ENCODE peak calls at places on chromosomes 11 and 22, in four cellular contexts. R, E, I and B are unnamed samples.

GRCh38 chr11:65417702-65418430 is 4.7 kb upstream of the NEAT1 start:
- DNase-seq in R (no peak), E (no peak), I (peak; percentile 68), B (peak; percentile 74)

GRCh38 chr11:13052130-13052541 is 43.0 kb downstream of the RASSF10 start:
- DNase-seq in E (no peak), I (no peak), R (no peak), B (no peak)

GRCh38 chr22:50302564-50302963 is 4.9 kb downstream of the PLXNB2 start:
- DNase-seq in I (no peak), R (no peak), E (no peak), B (no peak)

GRCh38 chr11:127071606-127072005 is 71.0 kb upstream of the KIRREL3 start:
- DNase-seq in R (no peak), I (no peak), E (no peak), B (no peak)

GRCh38 chr11:13694115-13694514 is 25.6 kb downstream of the FAR1 start:
- DNase-seq in R (no peak), I (no peak), E (no peak), B (no peak)

GRCh38 chr11:73961321-73961720 is 10.5 kb downstream of the DNAJB13 start:
- DNase-seq in E (no peak), R (no peak), I (peak; percentile 36), B (no peak)

GRCh38 chr11:123505546-123506299 is 75.7 kb downstream of the GRAMD1B start:
- DNase-seq in I (no peak), E (peak; percentile 79), R (no peak), B (peak; percentile 26)

GRCh38 chr11:107040447-107041444 is 22.5 kb upstream of the GUCY1A2 start:
- DNase-seq in I (peak; percentile 94), R (no peak), E (no peak), B (no peak)

GRCh38 chr11:75565221-75565814 is 3.3 kb downstream of the SERPINH1 start:
- DNase-seq in R (peak; percentile 57), I (peak; percentile 88), E (peak; percentile 51), B (peak; percentile 81)

GRCh38 chr11:33266418-33267215 is 9.4 kb downstream of the HIPK3 start:
- DNase-seq in I (peak; percentile 87), E (no peak), R (peak; percentile 75), B (peak; percentile 21)

GRCh38 chr11:69296890-69297224 is 2.9 kb downstream of the MYEOV start:
- DNase-seq in R (no peak), E (no peak), I (no peak), B (no peak)

GRCh38 chr22:43330178-43331063 is 12.8 kb downstream of the SCUBE1 start:
- DNase-seq in E (no peak), R (no peak), I (no peak), B (no peak)

GRCh38 chr11:132234878-132235277 is 864.5 kb downstream of the NTM start:
- DNase-seq in I (peak; percentile 7), E (no peak), R (no peak), B (no peak)

GRCh38 chr11:20055312-20055711 is 105.0 kb downstream of the DBX1 start:
- DNase-seq in I (no peak), R (no peak), E (no peak), B (no peak)

GRCh38 chr11:41612415-41612814 is 153.0 kb upstream of the LRRC4C start:
- DNase-seq in E (no peak), R (no peak), I (no peak), B (peak; percentile 11)

GRCh38 chr11:117719480-117719879 is 77.5 kb downstream of the DSCAML1 start:
- DNase-seq in I (no peak), E (no peak), R (no peak), B (no peak)

GRCh38 chr22:39493759-39494158 is 8.3 kb upstream of the MIEF1 start:
- DNase-seq in I (peak; percentile 85), E (no peak), R (no peak), B (no peak)

GRCh38 chr22:27135582-27135981 is 478.2 kb downstream of the MIAT start:
- DNase-seq in E (no peak), R (peak; percentile 7), I (peak; percentile 68), B (no peak)

GRCh38 chr22:21964234-21964633 is 11.6 kb upstream of the PPM1F start:
- DNase-seq in I (no peak), R (no peak), E (no peak), B (no peak)

GRCh38 chr22:29306830-29307657 is 594 bp downstream of the GAS2L1 start:
- DNase-seq in R (peak; percentile 39), E (peak; percentile 80), I (peak; percentile 83), B (peak; percentile 92)

GRCh38 chr22:32850591-32851517 is 49.3 kb downstream of the TIMP3 start:
- DNase-seq in R (no peak), I (peak; percentile 32), E (no peak), B (no peak)

GRCh38 chr22:38467904-38468760 is at the start of gene KDELR3:
- DNase-seq in R (no peak), I (peak; percentile 71), E (no peak), B (peak; percentile 92)
- H2AFZ ChIP-seq in R (no peak within 1 kb of the TSS), I (peak within 1 kb of the TSS; percentile 85), E (no peak within 1 kb of the TSS), B (peak within 1 kb of the TSS; percentile 99)

GRCh38 chr11:16184588-16184987 is 171.8 kb downstream of the SOX6 start:
- DNase-seq in R (peak; percentile 94), E (no peak), I (peak; percentile 89), B (peak; percentile 75)
- H2AFZ ChIP-seq in R (no peak overlapping the region), E (no peak overlapping the region), I (no peak overlapping the region), B (no peak overlapping the region)

GRCh38 chr22:35914357-35914664 is 114.3 kb downstream of the RBFOX2 start:
- DNase-seq in E (no peak), I (no peak), R (no peak), B (no peak)
- H2AFZ ChIP-seq in E (no peak overlapping the region), I (no peak overlapping the region), R (peak overlapping the region; percentile 56), B (no peak overlapping the region)

DNA sequence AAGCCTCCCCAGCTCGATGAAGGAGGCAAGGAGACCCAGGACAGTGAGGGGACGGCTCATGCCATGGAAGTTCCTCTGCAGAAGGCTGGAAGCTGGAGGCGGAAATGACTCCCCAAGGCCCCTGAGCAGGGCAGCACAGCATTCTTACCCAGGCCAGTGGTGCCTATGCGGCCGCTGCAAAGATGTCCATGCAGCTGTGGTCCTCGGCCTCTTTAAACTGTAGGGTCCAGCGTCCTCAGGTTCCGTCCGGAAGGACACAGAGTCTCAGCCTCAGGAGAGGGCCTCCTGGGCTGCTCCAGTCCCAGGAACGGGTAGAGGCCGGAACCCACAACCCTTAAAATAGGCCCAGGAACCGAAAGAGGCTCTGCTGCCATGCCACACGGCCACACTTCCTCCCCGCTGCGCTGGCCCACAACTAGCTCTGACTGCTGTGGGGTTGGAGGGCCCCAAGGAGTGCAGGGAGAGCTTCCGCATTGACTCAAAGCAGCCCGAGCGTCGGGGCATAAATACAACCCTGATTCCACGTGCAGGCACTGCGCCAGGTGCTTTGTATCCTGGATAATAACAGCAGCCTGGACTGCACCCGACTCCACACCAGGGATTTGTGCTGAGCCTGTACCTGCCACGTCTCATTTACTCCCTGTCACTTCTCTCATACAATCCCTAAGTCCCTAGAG is 5.5 kb downstream of the KIAA0930 start:
- DNase-seq in I (no peak), E (no peak), R (no peak), B (no peak)
- H2AFZ ChIP-seq in I (no peak overlapping the region), E (no peak overlapping the region), R (no peak overlapping the region), B (no peak overlapping the region)

DNA sequence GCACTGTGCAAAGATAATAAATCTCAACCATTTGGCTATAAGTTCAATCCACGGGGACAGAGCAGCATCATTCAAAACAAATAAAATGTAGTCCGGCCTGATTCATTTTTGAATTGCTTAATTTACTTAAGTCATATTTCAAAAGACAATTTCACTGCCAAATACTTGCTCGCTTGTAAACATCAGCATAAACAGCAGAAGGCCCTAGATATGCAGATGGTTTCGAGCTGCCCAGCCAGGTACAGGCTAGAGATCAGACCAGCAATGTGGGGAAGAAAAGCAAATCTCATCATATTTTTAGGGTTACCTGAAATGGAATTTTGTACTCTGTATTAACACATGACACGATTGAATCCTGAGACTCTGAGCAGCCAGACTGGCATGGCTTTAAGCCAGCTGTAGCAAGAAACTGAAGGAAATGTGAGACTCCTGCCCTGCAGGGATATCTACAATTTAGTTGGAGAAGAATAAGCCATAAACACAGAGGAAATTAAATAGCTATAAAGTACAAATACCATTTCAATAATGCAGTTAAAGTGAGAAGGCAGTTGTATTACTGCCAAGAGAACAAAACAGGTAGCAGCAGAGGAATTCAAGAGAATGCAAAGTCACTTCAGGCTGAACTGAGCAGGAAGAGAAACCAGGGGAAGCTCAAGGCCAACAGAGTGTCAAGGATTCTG is 440.3 kb downstream of the ETS1 start:
- DNase-seq in I (no peak), E (no peak), R (no peak), B (no peak)
- H2AFZ ChIP-seq in I (no peak overlapping the region), E (no peak overlapping the region), R (no peak overlapping the region), B (no peak overlapping the region)

GRCh38 chr11:1391165-1392010 is 1.7 kb downstream of the BRSK2 start:
- DNase-seq in I (no peak), E (peak; percentile 45), R (no peak), B (no peak)

GRCh38 chr11:1389103-1389931 is 417 bp upstream of the BRSK2 start:
- DNase-seq in E (peak; percentile 98), R (peak; percentile 86), I (peak; percentile 96), B (peak; percentile 98)

GRCh38 chr11:1390603-1391164 is 950 bp downstream of the BRSK2 start:
- DNase-seq in R (no peak), I (peak; percentile 15), E (peak; percentile 60), B (peak; percentile 71)

GRCh38 chr11:1388763-1389102 is 1.0 kb upstream of the BRSK2 start:
- DNase-seq in R (no peak), E (no peak), I (no peak), B (no peak)

GRCh38 chr11:1389932-1390587 is at the start of gene BRSK2:
- DNase-seq in I (no peak), E (no peak), R (no peak), B (peak; percentile 59)
- H2AFZ ChIP-seq in I (peak within 1 kb of the TSS; percentile 99), E (no peak within 1 kb of the TSS), R (no peak within 1 kb of the TSS), B (peak within 1 kb of the TSS; percentile 70)